ENCODE peak calls at places on chromosomes 6 and 20, in four cellular contexts. One of them, this sample, is unnamed. For H3K9me3, the result is how much of the 10 kb centered on the place peaks cover.

GRCh38 chr6:81988871-81989270 is 236.4 kb upstream of the TENT5A start:
- DNase-seq in fibroblast of lung: no peak
- DNase-seq in neuronal stem cell: no peak
- DNase-seq in mammary epithelial cell: no peak
- DNase-seq in this sample: no peak

GRCh38 chr6:894274-894673 is 201.3 kb upstream of the EXOC2 start:
- DNase-seq in fibroblast of lung: no peak
- DNase-seq in neuronal stem cell: no peak
- DNase-seq in mammary epithelial cell: no peak
- DNase-seq in this sample: no peak

GRCh38 chr6:107493158-107494057 is 3.5 kb downstream of the SOBP start:
- DNase-seq in fibroblast of lung: peak
- DNase-seq in neuronal stem cell: peak
- DNase-seq in mammary epithelial cell: no peak
- DNase-seq in this sample: no peak

GRCh38 chr20:2814587-2815051 is at the start of gene C20orf141:
- DNase-seq in fibroblast of lung: peak
- DNase-seq in neuronal stem cell: no peak
- DNase-seq in mammary epithelial cell: peak
- DNase-seq in this sample: no peak

GRCh38 chr6:5684320-5684719 is 322.4 kb downstream of the NRN1 start:
- DNase-seq in fibroblast of lung: peak
- DNase-seq in neuronal stem cell: no peak
- DNase-seq in mammary epithelial cell: no peak
- DNase-seq in this sample: no peak

GRCh38 chr6:28446818-28447511 is 3.7 kb upstream of the ZSCAN23 start:
- DNase-seq in fibroblast of lung: peak
- DNase-seq in neuronal stem cell: peak
- DNase-seq in mammary epithelial cell: no peak
- DNase-seq in this sample: no peak

GRCh38 chr6:100462396-100462795 is 2.3 kb downstream of the SIM1 start:
- DNase-seq in fibroblast of lung: no peak
- DNase-seq in neuronal stem cell: no peak
- DNase-seq in mammary epithelial cell: no peak
- DNase-seq in this sample: no peak

GRCh38 chr6:41352907-41353306 is 17.5 kb downstream of the NCR2 start:
- DNase-seq in fibroblast of lung: no peak
- DNase-seq in neuronal stem cell: no peak
- DNase-seq in mammary epithelial cell: no peak
- DNase-seq in this sample: no peak

GRCh38 chr20:10788877-10789276 is 115.1 kb upstream of the JAG1 start:
- DNase-seq in fibroblast of lung: no peak
- DNase-seq in neuronal stem cell: no peak
- DNase-seq in mammary epithelial cell: no peak
- DNase-seq in this sample: no peak

GRCh38 chr20:37511605-37512275 is 9.3 kb upstream of the NNAT start:
- DNase-seq in fibroblast of lung: peak
- DNase-seq in neuronal stem cell: no peak
- DNase-seq in mammary epithelial cell: peak
- DNase-seq in this sample: no peak

GRCh38 chr20:59466107-59466815 is 138.1 kb upstream of the PHACTR3 start:
- DNase-seq in fibroblast of lung: no peak
- DNase-seq in neuronal stem cell: no peak
- DNase-seq in mammary epithelial cell: no peak
- DNase-seq in this sample: no peak

GRCh38 chr20:25274481-25274880 is 26.6 kb downstream of the PYGB start:
- DNase-seq in fibroblast of lung: no peak
- DNase-seq in neuronal stem cell: no peak
- DNase-seq in mammary epithelial cell: no peak
- DNase-seq in this sample: no peak

GRCh38 chr6:46320505-46320904 is 149.7 kb upstream of the ENPP5 start:
- DNase-seq in fibroblast of lung: no peak
- DNase-seq in neuronal stem cell: no peak
- DNase-seq in mammary epithelial cell: no peak
- DNase-seq in this sample: no peak

GRCh38 chr20:61571221-61571620 is 319.2 kb downstream of the CDH4 start:
- DNase-seq in fibroblast of lung: no peak
- DNase-seq in neuronal stem cell: no peak
- DNase-seq in mammary epithelial cell: no peak
- DNase-seq in this sample: no peak

GRCh38 chr20:3929713-3930060 is 40.5 kb downstream of the PANK2 start:
- DNase-seq in fibroblast of lung: no peak
- DNase-seq in neuronal stem cell: no peak
- DNase-seq in mammary epithelial cell: no peak
- DNase-seq in this sample: no peak

GRCh38 chr6:156250593-156250992 is 526.6 kb upstream of the ARID1B start:
- DNase-seq in fibroblast of lung: no peak
- DNase-seq in neuronal stem cell: no peak
- DNase-seq in mammary epithelial cell: no peak
- DNase-seq in this sample: no peak

GRCh38 chr6:105985816-105986632 is 100.1 kb upstream of the PRDM1 start:
- DNase-seq in fibroblast of lung: peak
- DNase-seq in neuronal stem cell: peak
- DNase-seq in mammary epithelial cell: no peak
- DNase-seq in this sample: no peak

GRCh38 chr6:45003400-45003799 is 324.7 kb upstream of the RUNX2 start:
- DNase-seq in fibroblast of lung: no peak
- DNase-seq in neuronal stem cell: no peak
- DNase-seq in mammary epithelial cell: no peak
- DNase-seq in this sample: no peak

GRCh38 chr20:63104312-63105181 is 97.8 kb upstream of the BHLHE23 start:
- DNase-seq in fibroblast of lung: no peak
- DNase-seq in neuronal stem cell: no peak
- DNase-seq in mammary epithelial cell: no peak
- DNase-seq in this sample: no peak

GRCh38 chr20:21523398-21523868 is 9.6 kb upstream of the NKX2-2 start:
- DNase-seq in fibroblast of lung: no peak
- DNase-seq in neuronal stem cell: no peak
- DNase-seq in mammary epithelial cell: no peak
- DNase-seq in this sample: no peak

GRCh38 chr6:9412951-9413559 is 977.7 kb upstream of the SLC35B3 start:
- DNase-seq in fibroblast of lung: no peak
- DNase-seq in neuronal stem cell: no peak
- DNase-seq in mammary epithelial cell: peak
- DNase-seq in this sample: peak

GRCh38 chr6:107989166-107990094 is 31.4 kb upstream of the SEC63 start:
- DNase-seq in fibroblast of lung: no peak
- DNase-seq in neuronal stem cell: no peak
- DNase-seq in mammary epithelial cell: no peak
- DNase-seq in this sample: no peak

GRCh38 chr20:56004611-56005388 is 519 bp downstream of the CBLN4 start:
- DNase-seq in fibroblast of lung: no peak
- DNase-seq in neuronal stem cell: peak
- DNase-seq in mammary epithelial cell: no peak
- DNase-seq in this sample: no peak

GRCh38 chr20:56001890-56002289 is 3.4 kb downstream of the CBLN4 start:
- DNase-seq in fibroblast of lung: no peak
- DNase-seq in neuronal stem cell: no peak
- DNase-seq in mammary epithelial cell: no peak
- DNase-seq in this sample: no peak

GRCh38 chr20:56003966-56004365 is 1.4 kb downstream of the CBLN4 start:
- DNase-seq in fibroblast of lung: peak
- DNase-seq in neuronal stem cell: peak
- DNase-seq in mammary epithelial cell: peak
- DNase-seq in this sample: no peak

GRCh38 chr20:56001106-56001785 is 4.1 kb downstream of the CBLN4 start:
- DNase-seq in fibroblast of lung: no peak
- DNase-seq in neuronal stem cell: no peak
- DNase-seq in mammary epithelial cell: no peak
- DNase-seq in this sample: no peak

DNA sequence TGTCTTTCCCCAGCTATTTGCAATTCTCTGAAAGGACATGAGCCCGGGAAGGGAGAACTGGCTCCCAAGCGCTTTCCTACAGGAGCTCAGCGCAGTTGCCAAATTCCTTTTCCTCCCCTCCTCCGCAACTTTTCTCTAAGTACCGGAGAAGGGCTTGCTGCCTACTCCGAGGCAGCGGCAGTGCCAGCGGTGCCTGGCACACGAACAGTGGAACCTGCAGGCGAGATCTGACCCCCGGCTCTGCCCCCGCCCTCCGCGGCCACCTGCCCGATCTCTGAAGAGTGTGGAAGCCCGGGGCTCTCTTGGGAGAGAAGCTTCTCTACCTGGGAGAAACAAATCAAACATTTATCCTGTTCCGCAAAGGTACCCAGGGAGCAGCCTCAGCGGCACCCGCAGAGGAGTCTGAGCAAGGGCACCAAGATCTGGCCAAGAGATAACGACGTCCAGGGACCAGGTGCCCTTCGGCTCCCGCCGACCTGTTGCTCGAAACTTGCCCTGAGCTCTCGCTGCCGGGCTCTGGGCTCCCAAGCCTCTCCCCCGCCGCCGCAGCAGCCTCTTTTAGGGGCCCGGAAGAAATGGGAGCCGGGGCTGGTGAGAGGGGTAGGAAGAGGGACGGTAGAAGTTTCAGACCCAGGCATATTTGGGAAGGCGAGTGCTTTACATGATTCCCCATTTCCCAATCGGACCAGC is 2.1 kb downstream of the CBLN4 start:
- DNase-seq in fibroblast of lung: no peak
- DNase-seq in neuronal stem cell: no peak
- DNase-seq in mammary epithelial cell: no peak
- DNase-seq in this sample: peak
- H3K9me3 ChIP-seq in fibroblast of lung: under half
- H3K9me3 ChIP-seq in neuronal stem cell: under half
- H3K9me3 ChIP-seq in mammary epithelial cell: under half
- H3K9me3 ChIP-seq in this sample: under half

DNA sequence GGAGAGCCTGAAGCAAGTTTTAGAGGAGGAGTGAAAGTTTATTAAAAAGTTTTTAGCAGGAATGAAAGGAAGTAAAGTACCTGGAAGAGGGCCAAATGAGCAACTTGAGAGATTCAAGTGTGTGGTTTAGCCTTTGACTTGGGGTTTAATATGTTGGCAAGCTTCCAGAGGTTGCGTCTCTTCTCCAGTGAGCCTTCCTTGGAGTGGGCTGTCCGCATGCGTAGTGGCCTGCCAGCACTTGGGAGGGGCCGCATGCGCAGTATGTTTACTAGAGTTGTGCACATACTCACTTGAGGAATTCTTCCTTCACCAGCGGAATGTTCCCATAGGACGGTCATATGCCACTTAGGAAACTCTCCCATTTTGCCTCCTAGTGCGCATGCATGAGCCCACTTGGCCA is 235.2 kb downstream of the ALDH8A1 start:
- DNase-seq in fibroblast of lung: peak
- DNase-seq in neuronal stem cell: no peak
- DNase-seq in mammary epithelial cell: peak
- DNase-seq in this sample: no peak
- H3K4me3 ChIP-seq in fibroblast of lung: no peak
- H3K4me3 ChIP-seq in neuronal stem cell: no peak
- H3K4me3 ChIP-seq in mammary epithelial cell: no peak
- H3K4me3 ChIP-seq in this sample: no peak

GRCh38 chr20:53947501-53948195 is 122.7 kb downstream of the BCAS1 start:
- DNase-seq in fibroblast of lung: no peak
- DNase-seq in neuronal stem cell: no peak
- DNase-seq in mammary epithelial cell: no peak
- DNase-seq in this sample: no peak

GRCh38 chr20:53948383-53949318 is 121.7 kb downstream of the BCAS1 start:
- DNase-seq in fibroblast of lung: no peak
- DNase-seq in neuronal stem cell: no peak
- DNase-seq in mammary epithelial cell: no peak
- DNase-seq in this sample: no peak

GRCh38 chr20:53950031-53950430 is 120.4 kb downstream of the BCAS1 start:
- DNase-seq in fibroblast of lung: peak
- DNase-seq in neuronal stem cell: no peak
- DNase-seq in mammary epithelial cell: no peak
- DNase-seq in this sample: no peak

GRCh38 chr20:53950578-53950977 is 119.8 kb downstream of the BCAS1 start:
- DNase-seq in fibroblast of lung: no peak
- DNase-seq in neuronal stem cell: no peak
- DNase-seq in mammary epithelial cell: no peak
- DNase-seq in this sample: no peak

DNA sequence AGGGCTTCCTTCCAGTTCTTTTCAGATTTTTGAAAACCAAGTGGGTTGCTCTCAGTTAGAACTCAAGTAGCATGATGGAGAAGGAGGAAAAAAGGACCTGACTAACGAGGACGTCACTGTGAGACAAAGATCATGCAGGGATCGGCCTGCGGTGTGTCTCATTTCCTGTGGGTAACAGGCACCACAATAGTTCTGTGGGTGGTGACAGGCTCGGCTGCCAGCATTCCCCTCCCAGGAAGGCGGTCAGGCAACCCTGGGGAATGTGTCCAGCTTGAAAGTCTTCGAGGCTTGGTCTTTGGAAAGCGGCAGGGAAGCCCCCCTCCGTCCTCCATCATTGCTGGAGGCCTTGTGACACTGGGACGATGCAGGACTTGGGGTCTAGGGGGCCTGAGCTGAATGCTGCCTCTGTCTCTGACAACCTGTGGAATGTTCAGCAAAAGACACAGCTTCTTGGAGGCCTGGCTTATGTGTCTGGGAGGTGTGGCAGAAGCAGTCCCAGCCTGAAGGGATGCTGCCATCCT is 121.0 kb downstream of the BCAS1 start:
- DNase-seq in fibroblast of lung: peak
- DNase-seq in neuronal stem cell: no peak
- DNase-seq in mammary epithelial cell: peak
- DNase-seq in this sample: no peak
- H3K9ac ChIP-seq in fibroblast of lung: no peak
- H3K9ac ChIP-seq in neuronal stem cell: no peak
- H3K9ac ChIP-seq in mammary epithelial cell: no peak
- H3K9ac ChIP-seq in this sample: peak

DNA sequence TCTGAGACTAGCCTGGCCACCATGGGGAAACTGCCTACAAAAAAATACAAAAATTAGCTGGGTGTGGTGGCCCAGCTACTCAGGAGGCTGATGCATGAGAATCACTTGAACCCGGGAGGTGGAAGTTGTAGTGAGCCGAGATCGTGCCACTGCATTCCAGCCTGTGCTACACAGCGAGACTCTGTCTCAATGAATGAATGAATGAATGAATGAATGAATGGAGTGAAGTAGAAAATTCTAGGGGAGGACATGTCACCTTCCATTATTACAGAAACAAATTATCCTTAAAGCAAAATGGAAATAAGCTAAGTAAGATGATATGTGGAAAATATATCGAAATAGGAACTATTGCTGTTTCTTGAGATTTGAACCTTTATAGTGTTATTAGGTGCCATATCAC is 2.9 kb upstream of the PNISR start:
- DNase-seq in fibroblast of lung: no peak
- DNase-seq in neuronal stem cell: no peak
- DNase-seq in mammary epithelial cell: no peak
- DNase-seq in this sample: no peak
- H3K9me3 ChIP-seq in fibroblast of lung: under half
- H3K9me3 ChIP-seq in neuronal stem cell: under half
- H3K9me3 ChIP-seq in mammary epithelial cell: under half
- H3K9me3 ChIP-seq in this sample: under half